ENCODE peak calls at places on chromosomes 1 and 21, in seven cellular contexts. B is ELR; O is NCI-H1105; E is aorta; S is activated CD4-positive, alpha-beta T cell treated with anti-CD3 and anti-CD28 coated beads, Interleukin-2, amount 10 ng/mL, durations not matched to agents 24 days and 14 days; G is stimulated activated naive CD8-positive, alpha-beta T cell treated with anti-CD3 and anti-CD28 coated beads, Interleukin-15, Interleukin-2, amounts not matched to agents 100 U/mL and 50 U/mL, for 24 hours; V is M059J. X is an unnamed sample.

GRCh38 chr1:6322161-6322560 is 61.3 kb upstream of the GPR153 start:
- DNase-seq in B (no peak), O (no peak), E (no peak), S (no peak), G (no peak), V (no peak), X (no peak)

GRCh38 chr1:2630498-2631135 is 2.2 kb downstream of the MMEL1 start:
- DNase-seq in B (no peak), O (no peak), E (no peak), S (no peak), G (no peak), V (no peak), X (no peak)

GRCh38 chr21:14742119-14742518 is 196.0 kb upstream of the SAMSN1 start:
- DNase-seq in B (no peak), O (no peak), E (no peak), S (no peak), G (no peak), V (no peak), X (no peak)

GRCh38 chr1:227885135-227885647 is 62.5 kb downstream of the WNT9A start:
- DNase-seq in B (no peak), O (no peak), E (peak; percentile 40), S (peak; percentile 72), G (no peak), V (no peak), X (no peak)

GRCh38 chr1:87439821-87440220 is 111.1 kb downstream of the LMO4 start:
- DNase-seq in B (no peak), O (no peak), E (no peak), S (no peak), G (no peak), V (no peak), X (peak; percentile 15)

GRCh38 chr1:230735447-230735846 is 11.7 kb upstream of the CAPN9 start:
- DNase-seq in B (no peak), O (no peak), E (no peak), S (no peak), G (no peak), V (no peak), X (no peak)

GRCh38 chr1:26307363-26307781 is 936 bp upstream of the UBXN11 start:
- DNase-seq in B (no peak), O (no peak), E (no peak), S (peak; percentile 80), G (peak; percentile 19), V (no peak), X (no peak)

GRCh38 chr1:196896355-196896754 is 8.5 kb downstream of the CFHR4 start:
- DNase-seq in B (no peak), O (no peak), E (no peak), S (no peak), G (no peak), V (no peak), X (no peak)

GRCh38 chr1:182962554-182963115 is 9.7 kb upstream of the SHCBP1L start:
- DNase-seq in B (peak; percentile 95), O (peak; percentile 64), E (peak; percentile 85), S (peak; percentile 76), G (peak; percentile 13), V (peak; percentile 89), X (peak; percentile 90)

GRCh38 chr1:153565529-153566374 is at the start of gene S100A2:
- DNase-seq in B (peak; percentile 98), O (no peak), E (peak; percentile 85), S (peak; percentile 72), G (peak; percentile 70), V (peak; percentile 97), X (peak; percentile 97)

GRCh38 chr1:227541796-227542152 is 21.6 kb upstream of the ZNF678 start:
- DNase-seq in B (no peak), O (no peak), E (peak; percentile 55), S (no peak), G (peak; percentile 13), V (no peak), X (no peak)

GRCh38 chr1:22728751-22729399 is 18.2 kb downstream of the EPHB2 start:
- DNase-seq in B (no peak), O (no peak), E (no peak), S (no peak), G (no peak), V (no peak), X (peak; percentile 75)

GRCh38 chr1:86788300-86789206 is 84.2 kb downstream of the SH3GLB1 start:
- DNase-seq in B (peak; percentile 65), O (no peak), E (peak; percentile 78), S (no peak), G (no peak), V (peak; percentile 94), X (peak; percentile 86)

GRCh38 chr1:9849691-9850441 is 26.1 kb upstream of the CLSTN1 start:
- DNase-seq in B (no peak), O (no peak), E (no peak), S (peak; percentile 68), G (no peak), V (no peak), X (no peak)

GRCh38 chr1:111054656-111055055 is 85.2 kb downstream of the DRAM2 start:
- DNase-seq in B (no peak), O (no peak), E (no peak), S (no peak), G (no peak), V (no peak), X (no peak)

GRCh38 chr1:6820899-6821298 is 35.6 kb downstream of the CAMTA1 start:
- DNase-seq in B (no peak), O (no peak), E (no peak), S (no peak), G (no peak), V (no peak), X (no peak)

GRCh38 chr1:77084457-77084856 is 134.8 kb downstream of the PIGK start:
- DNase-seq in B (no peak), O (no peak), E (no peak), S (no peak), G (no peak), V (no peak), X (no peak)

GRCh38 chr1:234535763-234536515 is 57.0 kb upstream of the TARBP1 start:
- DNase-seq in B (no peak), O (no peak), E (peak; percentile 84), S (no peak), G (no peak), V (peak; percentile 69), X (peak; percentile 70)

GRCh38 chr1:46595127-46595526 is 8.9 kb downstream of the MKNK1 start:
- DNase-seq in B (no peak), O (no peak), E (peak; percentile 91), S (peak; percentile 73), G (peak; percentile 33), V (no peak), X (no peak)

GRCh38 chr1:11107541-11107940 is 7.9 kb upstream of the EXOSC10 start:
- DNase-seq in B (no peak), O (no peak), E (no peak), S (no peak), G (no peak), V (no peak), X (no peak)

GRCh38 chr1:10020086-10020485 is 12.7 kb upstream of the UBE4B start:
- DNase-seq in B (no peak), O (no peak), E (no peak), S (no peak), G (no peak), V (no peak), X (no peak)

GRCh38 chr1:182133181-182133580 is 71.7 kb upstream of the ZNF648 start:
- DNase-seq in B (no peak), O (no peak), E (no peak), S (no peak), G (no peak), V (no peak), X (no peak)

GRCh38 chr21:41615613-41616012 is 107.7 kb upstream of the TMPRSS2 start:
- DNase-seq in B (peak; percentile 80), O (no peak), E (no peak), S (no peak), G (no peak), V (peak; percentile 99), X (peak; percentile 99)

GRCh38 chr1:234729566-234729965 is 119.6 kb upstream of the IRF2BP2 start:
- DNase-seq in B (peak; percentile 83), O (no peak), E (no peak), S (no peak), G (no peak), V (peak; percentile 54), X (peak; percentile 58)

GRCh38 chr1:94004924-94005323 is 95.7 kb upstream of the GCLM start:
- DNase-seq in B (peak; percentile 60), O (no peak), E (no peak), S (no peak), G (no peak), V (peak; percentile 41), X (peak; percentile 74)

GRCh38 chr1:24562625-24563024 is 6.7 kb downstream of the NCMAP start:
- DNase-seq in B (no peak), O (peak; percentile 65), E (no peak), S (no peak), G (no peak), V (peak; percentile 69), X (no peak)

GRCh38 chr1:198681831-198682756 is 43.3 kb downstream of the PTPRC start:
- DNase-seq in B (peak; percentile 95), O (peak; percentile 71), E (peak; percentile 83), S (peak; percentile 95), G (peak; percentile 72), V (peak; percentile 98), X (peak; percentile 93)

GRCh38 chr1:111563619-111564018 is 56.0 kb upstream of the RAP1A start:
- DNase-seq in B (peak; percentile 93), O (no peak), E (no peak), S (no peak), G (no peak), V (peak; percentile 84), X (peak; percentile 90)

GRCh38 chr1:4778056-4778455 is 123.6 kb downstream of the AJAP1 start:
- DNase-seq in B (no peak), O (peak; percentile 25), E (no peak), S (no peak), G (no peak), V (peak; percentile 11), X (no peak)

GRCh38 chr1:23423415-23424170 is 955 bp downstream of the TCEA3 start:
- DNase-seq in B (no peak), O (peak; percentile 37), E (peak; percentile 62), S (peak; percentile 62), G (peak; percentile 6), V (no peak), X (no peak)

GRCh38 chr1:227944931-227945890 is 2.5 kb downstream of the WNT9A start:
- DNase-seq in B (no peak), O (no peak), E (no peak), S (no peak), G (no peak), V (no peak), X (no peak)

GRCh38 chr1:209527993-209528392 is 55.5 kb upstream of the CAMK1G start:
- DNase-seq in B (peak; percentile 48), O (no peak), E (no peak), S (no peak), G (no peak), V (peak; percentile 53), X (no peak)

GRCh38 chr1:171984850-171985485 is 143.7 kb downstream of the DNM3 start:
- DNase-seq in B (peak; percentile 68), O (peak; percentile 26), E (no peak), S (peak; percentile 68), G (no peak), V (peak; percentile 29), X (peak; percentile 49)

GRCh38 chr1:11997081-11997851 is 17.0 kb downstream of the MFN2 start:
- DNase-seq in B (no peak), O (no peak), E (no peak), S (no peak), G (no peak), V (no peak), X (no peak)

X was measured in IMR-90.